ENCODE peak calls at places on chromosomes 7 and 10, in six cellular contexts. One of them, this sample, is unnamed.

GRCh38 chr7:155998328-155998691 is 186.0 kb upstream of the SHH start:
- DNase-seq in cardiac muscle cell: no peak
- DNase-seq in tibial artery: no peak
- DNase-seq in lung: no peak
- DNase-seq in CD8-positive, alpha-beta memory T cell: no peak
- DNase-seq in pancreas: no peak
- DNase-seq in this sample: no peak

GRCh38 chr10:36802523-36803153 is 322.8 kb upstream of the ANKRD30A start:
- DNase-seq in cardiac muscle cell: no peak
- DNase-seq in tibial artery: no peak
- DNase-seq in lung: peak
- DNase-seq in CD8-positive, alpha-beta memory T cell: no peak
- DNase-seq in pancreas: peak
- DNase-seq in this sample: no peak

GRCh38 chr7:50331564-50332208 is 27.2 kb downstream of the IKZF1 start:
- DNase-seq in cardiac muscle cell: no peak
- DNase-seq in tibial artery: no peak
- DNase-seq in lung: no peak
- DNase-seq in CD8-positive, alpha-beta memory T cell: no peak
- DNase-seq in pancreas: no peak
- DNase-seq in this sample: no peak

GRCh38 chr7:68684246-68684850 is 913.9 kb upstream of the AUTS2 start:
- DNase-seq in cardiac muscle cell: no peak
- DNase-seq in tibial artery: no peak
- DNase-seq in lung: no peak
- DNase-seq in CD8-positive, alpha-beta memory T cell: no peak
- DNase-seq in pancreas: no peak
- DNase-seq in this sample: no peak

GRCh38 chr7:130825819-130826218 is 91.8 kb upstream of the KLF14 start:
- DNase-seq in cardiac muscle cell: no peak
- DNase-seq in tibial artery: no peak
- DNase-seq in lung: no peak
- DNase-seq in CD8-positive, alpha-beta memory T cell: no peak
- DNase-seq in pancreas: no peak
- DNase-seq in this sample: no peak

GRCh38 chr10:122495406-122496340 is 34.3 kb downstream of the HTRA1 start:
- DNase-seq in cardiac muscle cell: peak
- DNase-seq in tibial artery: peak
- DNase-seq in lung: peak
- DNase-seq in CD8-positive, alpha-beta memory T cell: no peak
- DNase-seq in pancreas: no peak
- DNase-seq in this sample: no peak

GRCh38 chr10:124566222-124566888 is 104.7 kb downstream of the LHPP start:
- DNase-seq in cardiac muscle cell: no peak
- DNase-seq in tibial artery: peak
- DNase-seq in lung: no peak
- DNase-seq in CD8-positive, alpha-beta memory T cell: no peak
- DNase-seq in pancreas: no peak
- DNase-seq in this sample: no peak

GRCh38 chr7:130758429-130759056 is 24.5 kb upstream of the KLF14 start:
- DNase-seq in cardiac muscle cell: peak
- DNase-seq in tibial artery: no peak
- DNase-seq in lung: no peak
- DNase-seq in CD8-positive, alpha-beta memory T cell: no peak
- DNase-seq in pancreas: no peak
- DNase-seq in this sample: no peak

GRCh38 chr10:100828744-100829102 is 83.3 kb downstream of the PAX2 start:
- DNase-seq in cardiac muscle cell: peak
- DNase-seq in tibial artery: no peak
- DNase-seq in lung: no peak
- DNase-seq in CD8-positive, alpha-beta memory T cell: no peak
- DNase-seq in pancreas: peak
- DNase-seq in this sample: no peak

GRCh38 chr7:157320607-157320979 is 16.2 kb upstream of the DNAJB6 start:
- DNase-seq in cardiac muscle cell: no peak
- DNase-seq in tibial artery: no peak
- DNase-seq in lung: no peak
- DNase-seq in CD8-positive, alpha-beta memory T cell: no peak
- DNase-seq in pancreas: no peak
- DNase-seq in this sample: no peak

GRCh38 chr7:47170516-47170915 is 411.4 kb downstream of the TNS3 start:
- DNase-seq in cardiac muscle cell: no peak
- DNase-seq in tibial artery: no peak
- DNase-seq in lung: no peak
- DNase-seq in CD8-positive, alpha-beta memory T cell: no peak
- DNase-seq in pancreas: no peak
- DNase-seq in this sample: no peak

GRCh38 chr7:55871932-55872485 is 9.5 kb upstream of the SEPTIN14 start:
- DNase-seq in cardiac muscle cell: no peak
- DNase-seq in tibial artery: no peak
- DNase-seq in lung: no peak
- DNase-seq in CD8-positive, alpha-beta memory T cell: no peak
- DNase-seq in pancreas: no peak
- DNase-seq in this sample: no peak

GRCh38 chr7:128910569-128910945 is at the start of gene KCP:
- DNase-seq in cardiac muscle cell: no peak
- DNase-seq in tibial artery: peak
- DNase-seq in lung: no peak
- DNase-seq in CD8-positive, alpha-beta memory T cell: no peak
- DNase-seq in pancreas: no peak
- DNase-seq in this sample: no peak
- H3K27ac ChIP-seq in cardiac muscle cell: no peak
- H3K27ac ChIP-seq in tibial artery: no peak
- H3K27ac ChIP-seq in lung: no peak
- H3K27ac ChIP-seq in CD8-positive, alpha-beta memory T cell: no peak
- H3K27ac ChIP-seq in pancreas: no peak
- H3K27ac ChIP-seq in this sample: no peak

GRCh38 chr7:143258830-143259229 is 4.4 kb upstream of the GSTK1 start:
- DNase-seq in cardiac muscle cell: no peak
- DNase-seq in tibial artery: no peak
- DNase-seq in lung: no peak
- DNase-seq in CD8-positive, alpha-beta memory T cell: no peak
- DNase-seq in pancreas: no peak
- DNase-seq in this sample: no peak
- H3K27ac ChIP-seq in cardiac muscle cell: no peak
- H3K27ac ChIP-seq in tibial artery: no peak
- H3K27ac ChIP-seq in lung: no peak
- H3K27ac ChIP-seq in CD8-positive, alpha-beta memory T cell: no peak
- H3K27ac ChIP-seq in pancreas: no peak
- H3K27ac ChIP-seq in this sample: no peak

GRCh38 chr7:34550996-34551395 is 107.0 kb upstream of the NPSR1 start:
- DNase-seq in cardiac muscle cell: no peak
- DNase-seq in tibial artery: no peak
- DNase-seq in lung: no peak
- DNase-seq in CD8-positive, alpha-beta memory T cell: no peak
- DNase-seq in pancreas: no peak
- DNase-seq in this sample: no peak
- H3K27ac ChIP-seq in cardiac muscle cell: no peak
- H3K27ac ChIP-seq in tibial artery: no peak
- H3K27ac ChIP-seq in lung: no peak
- H3K27ac ChIP-seq in CD8-positive, alpha-beta memory T cell: no peak
- H3K27ac ChIP-seq in pancreas: no peak
- H3K27ac ChIP-seq in this sample: no peak

DNA sequence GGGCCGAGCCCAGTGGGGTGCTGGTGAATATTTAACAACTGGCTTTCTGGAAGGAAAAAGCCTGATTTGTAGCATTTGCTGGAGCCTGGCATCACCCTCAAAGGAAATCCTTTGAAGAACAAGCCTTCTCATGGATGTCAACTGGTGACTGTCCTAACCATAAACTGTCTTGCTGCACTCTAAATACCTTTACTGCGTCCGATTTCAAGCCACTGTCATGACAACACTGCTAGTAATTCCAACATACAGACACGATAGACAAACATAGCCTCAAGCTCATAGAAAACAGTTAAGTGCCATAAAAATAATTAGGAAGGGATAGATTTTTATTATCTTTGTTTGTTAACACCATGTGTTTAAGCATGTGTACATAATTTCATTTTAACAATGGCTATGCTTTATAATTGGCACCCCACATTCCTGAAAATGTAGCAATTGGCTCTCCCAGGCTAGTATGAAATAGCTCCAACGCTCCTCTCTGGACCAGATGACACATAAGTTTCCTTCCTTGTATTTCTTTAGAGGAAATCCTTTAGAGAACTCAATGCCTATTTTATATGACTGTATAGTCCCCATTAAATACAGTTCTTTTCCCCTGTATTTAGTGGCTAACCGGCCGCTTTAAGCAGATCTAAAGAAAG is 273.3 kb downstream of the PRPF18 start:
- DNase-seq in cardiac muscle cell: no peak
- DNase-seq in tibial artery: no peak
- DNase-seq in lung: no peak
- DNase-seq in CD8-positive, alpha-beta memory T cell: no peak
- DNase-seq in pancreas: no peak
- DNase-seq in this sample: no peak
- H3K27ac ChIP-seq in cardiac muscle cell: no peak
- H3K27ac ChIP-seq in tibial artery: peak
- H3K27ac ChIP-seq in lung: peak
- H3K27ac ChIP-seq in CD8-positive, alpha-beta memory T cell: no peak
- H3K27ac ChIP-seq in pancreas: no peak
- H3K27ac ChIP-seq in this sample: peak

GRCh38 chr10:110221044-110221720 is 13.8 kb downstream of the MXI1 start:
- DNase-seq in cardiac muscle cell: no peak
- DNase-seq in tibial artery: no peak
- DNase-seq in lung: no peak
- DNase-seq in CD8-positive, alpha-beta memory T cell: no peak
- DNase-seq in pancreas: no peak
- DNase-seq in this sample: no peak
- H3K27ac ChIP-seq in cardiac muscle cell: peak
- H3K27ac ChIP-seq in tibial artery: peak
- H3K27ac ChIP-seq in lung: peak
- H3K27ac ChIP-seq in CD8-positive, alpha-beta memory T cell: peak
- H3K27ac ChIP-seq in pancreas: peak
- H3K27ac ChIP-seq in this sample: peak

DNA sequence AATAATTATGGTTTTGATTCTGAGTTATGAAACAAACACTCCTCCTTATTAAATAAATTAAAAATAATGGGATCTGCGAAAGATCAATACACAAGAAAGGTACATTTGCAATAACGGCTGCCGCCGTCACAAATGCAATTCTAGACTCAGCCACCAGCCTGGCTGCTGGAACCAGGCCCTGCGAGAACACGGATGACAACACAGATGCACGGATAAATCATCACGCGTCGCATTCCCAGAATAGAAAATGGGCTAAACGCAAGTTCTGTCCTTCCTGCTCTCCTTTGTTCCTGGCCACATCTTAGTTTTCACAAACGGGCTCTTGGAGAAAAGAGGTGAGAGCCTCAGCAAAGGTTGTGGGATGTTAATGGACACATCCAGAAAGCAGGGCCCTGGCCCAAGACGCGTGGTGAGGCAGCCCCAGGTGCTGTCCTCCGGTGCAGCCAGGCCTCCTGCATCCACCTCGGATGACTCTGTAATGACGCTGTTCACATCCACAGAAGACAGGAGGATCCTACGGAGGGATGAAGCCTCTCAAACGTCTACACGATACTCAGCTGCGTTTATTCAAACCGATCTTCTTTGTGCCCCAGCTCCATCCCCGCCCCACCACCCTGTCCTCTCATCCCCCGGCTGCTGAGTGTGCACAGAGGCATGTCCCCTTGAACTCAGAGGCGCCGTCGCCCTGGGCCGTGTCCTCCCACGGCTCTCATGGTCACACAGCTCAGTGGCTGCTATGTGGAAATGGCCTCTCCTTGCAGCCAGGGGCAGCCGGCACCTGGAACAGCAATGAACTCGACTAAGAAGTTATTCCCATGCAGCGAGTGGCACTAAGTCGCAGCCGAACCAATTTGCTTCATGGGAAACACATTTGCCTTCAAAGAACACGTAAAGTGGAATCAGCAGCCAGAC is 197.9 kb downstream of the PTPRN2 start:
- DNase-seq in cardiac muscle cell: no peak
- DNase-seq in tibial artery: no peak
- DNase-seq in lung: no peak
- DNase-seq in CD8-positive, alpha-beta memory T cell: no peak
- DNase-seq in pancreas: no peak
- DNase-seq in this sample: no peak
- H3K27ac ChIP-seq in cardiac muscle cell: no peak
- H3K27ac ChIP-seq in tibial artery: no peak
- H3K27ac ChIP-seq in lung: no peak
- H3K27ac ChIP-seq in CD8-positive, alpha-beta memory T cell: no peak
- H3K27ac ChIP-seq in pancreas: no peak
- H3K27ac ChIP-seq in this sample: no peak

GRCh38 chr7:16015981-16016380 is 329.5 kb upstream of the MEOX2 start:
- DNase-seq in cardiac muscle cell: no peak
- DNase-seq in tibial artery: no peak
- DNase-seq in lung: no peak
- DNase-seq in CD8-positive, alpha-beta memory T cell: no peak
- DNase-seq in pancreas: no peak
- DNase-seq in this sample: no peak
- H3K27ac ChIP-seq in cardiac muscle cell: no peak
- H3K27ac ChIP-seq in tibial artery: no peak
- H3K27ac ChIP-seq in lung: no peak
- H3K27ac ChIP-seq in CD8-positive, alpha-beta memory T cell: no peak
- H3K27ac ChIP-seq in pancreas: no peak
- H3K27ac ChIP-seq in this sample: no peak

GRCh38 chr7:86950944-86951343 is 108.5 kb downstream of the ELAPOR2 start:
- DNase-seq in cardiac muscle cell: no peak
- DNase-seq in tibial artery: no peak
- DNase-seq in lung: no peak
- DNase-seq in CD8-positive, alpha-beta memory T cell: no peak
- DNase-seq in pancreas: no peak
- DNase-seq in this sample: no peak
- H3K27ac ChIP-seq in cardiac muscle cell: no peak
- H3K27ac ChIP-seq in tibial artery: no peak
- H3K27ac ChIP-seq in lung: no peak
- H3K27ac ChIP-seq in CD8-positive, alpha-beta memory T cell: no peak
- H3K27ac ChIP-seq in pancreas: no peak
- H3K27ac ChIP-seq in this sample: no peak

This sample was measured in tibial nerve.